ENCODE peak calls at places on chromosomes 6 and 20, in eight cellular contexts. One of them, this sample, is unnamed.

GRCh38 chr6:118476554-118476953 is 71.5 kb upstream of the PLN start:
- DNase-seq in occipital lobe: no peak
- DNase-seq in KG1: no peak
- DNase-seq in ACHN: no peak
- DNase-seq in smooth muscle cell of the brain vasculature: no peak
- DNase-seq in NCI-H345: no peak
- DNase-seq in H7: no peak
- DNase-seq in omental fat pad: no peak
- DNase-seq in this sample: no peak

GRCh38 chr6:155117266-155117665 is 122.2 kb downstream of the TIAM2 start:
- DNase-seq in occipital lobe: no peak
- DNase-seq in KG1: no peak
- DNase-seq in ACHN: peak
- DNase-seq in smooth muscle cell of the brain vasculature: no peak
- DNase-seq in NCI-H345: no peak
- DNase-seq in H7: no peak
- DNase-seq in omental fat pad: no peak
- DNase-seq in this sample: no peak

GRCh38 chr6:157990321-157991066 is 8.8 kb downstream of the SYNJ2 start:
- DNase-seq in occipital lobe: no peak
- DNase-seq in KG1: no peak
- DNase-seq in ACHN: no peak
- DNase-seq in smooth muscle cell of the brain vasculature: no peak
- DNase-seq in NCI-H345: no peak
- DNase-seq in H7: no peak
- DNase-seq in omental fat pad: no peak
- DNase-seq in this sample: no peak

GRCh38 chr6:140252099-140252498 is 877.7 kb upstream of the CITED2 start:
- DNase-seq in occipital lobe: no peak
- DNase-seq in KG1: no peak
- DNase-seq in ACHN: no peak
- DNase-seq in smooth muscle cell of the brain vasculature: no peak
- DNase-seq in NCI-H345: no peak
- DNase-seq in H7: no peak
- DNase-seq in omental fat pad: no peak
- DNase-seq in this sample: no peak

GRCh38 chr6:76814496-76815458 is 648.5 kb downstream of the HTR1B start:
- DNase-seq in occipital lobe: no peak
- DNase-seq in KG1: no peak
- DNase-seq in ACHN: no peak
- DNase-seq in smooth muscle cell of the brain vasculature: no peak
- DNase-seq in NCI-H345: no peak
- DNase-seq in H7: no peak
- DNase-seq in omental fat pad: no peak
- DNase-seq in this sample: no peak

GRCh38 chr20:48897298-48898044 is 24.0 kb upstream of the ARFGEF2 start:
- DNase-seq in occipital lobe: no peak
- DNase-seq in KG1: no peak
- DNase-seq in ACHN: peak
- DNase-seq in smooth muscle cell of the brain vasculature: peak
- DNase-seq in NCI-H345: no peak
- DNase-seq in H7: peak
- DNase-seq in omental fat pad: no peak
- DNase-seq in this sample: no peak

GRCh38 chr6:36308514-36308913 is 28.2 kb downstream of the BNIP5 start:
- DNase-seq in occipital lobe: no peak
- DNase-seq in KG1: no peak
- DNase-seq in ACHN: no peak
- DNase-seq in smooth muscle cell of the brain vasculature: no peak
- DNase-seq in NCI-H345: no peak
- DNase-seq in H7: no peak
- DNase-seq in omental fat pad: no peak
- DNase-seq in this sample: no peak

GRCh38 chr20:13396826-13397225 is 175.8 kb downstream of the ISM1 start:
- DNase-seq in occipital lobe: no peak
- DNase-seq in KG1: no peak
- DNase-seq in ACHN: no peak
- DNase-seq in smooth muscle cell of the brain vasculature: no peak
- DNase-seq in NCI-H345: no peak
- DNase-seq in H7: no peak
- DNase-seq in omental fat pad: no peak
- DNase-seq in this sample: no peak

GRCh38 chr6:79536615-79536968 is 638 bp downstream of the LCA5 start:
- DNase-seq in occipital lobe: no peak
- DNase-seq in KG1: no peak
- DNase-seq in ACHN: peak
- DNase-seq in smooth muscle cell of the brain vasculature: no peak
- DNase-seq in NCI-H345: peak
- DNase-seq in H7: no peak
- DNase-seq in omental fat pad: no peak
- DNase-seq in this sample: peak

GRCh38 chr20:8073024-8073832 is 53.7 kb upstream of the TMX4 start:
- DNase-seq in occipital lobe: no peak
- DNase-seq in KG1: no peak
- DNase-seq in ACHN: no peak
- DNase-seq in smooth muscle cell of the brain vasculature: no peak
- DNase-seq in NCI-H345: no peak
- DNase-seq in H7: no peak
- DNase-seq in omental fat pad: no peak
- DNase-seq in this sample: no peak

GRCh38 chr6:16540804-16541752 is 220.2 kb downstream of the ATXN1 start:
- DNase-seq in occipital lobe: no peak
- DNase-seq in KG1: no peak
- DNase-seq in ACHN: no peak
- DNase-seq in smooth muscle cell of the brain vasculature: no peak
- DNase-seq in NCI-H345: no peak
- DNase-seq in H7: no peak
- DNase-seq in omental fat pad: no peak
- DNase-seq in this sample: no peak

GRCh38 chr20:49976542-49976941 is 6.2 kb upstream of the SNAI1 start:
- DNase-seq in occipital lobe: no peak
- DNase-seq in KG1: no peak
- DNase-seq in ACHN: no peak
- DNase-seq in smooth muscle cell of the brain vasculature: no peak
- DNase-seq in NCI-H345: no peak
- DNase-seq in H7: no peak
- DNase-seq in omental fat pad: no peak
- DNase-seq in this sample: no peak

GRCh38 chr6:42368156-42368555 is 83.6 kb downstream of the TRERF1 start:
- DNase-seq in occipital lobe: no peak
- DNase-seq in KG1: peak
- DNase-seq in ACHN: no peak
- DNase-seq in smooth muscle cell of the brain vasculature: no peak
- DNase-seq in NCI-H345: no peak
- DNase-seq in H7: no peak
- DNase-seq in omental fat pad: no peak
- DNase-seq in this sample: no peak

This sample was measured in mucosa of gallbladder.